ENCODE peak calls at places on chromosomes 2 and 18, in six cellular contexts. R, P, O, N, F and B are unnamed samples.

GRCh38 chr2:64204006-64204632 is 59.9 kb upstream of the PELI1 start:
- DNase-seq in R (no peak), N (no peak), O (peak; percentile 73), F (no peak), P (peak; percentile 63), B (no peak)

GRCh38 chr18:77061291-77061945 is 71.2 kb downstream of the MBP start:
- DNase-seq in P (no peak), N (no peak), R (no peak), O (no peak), F (no peak), B (no peak)

GRCh38 chr2:134372611-134373131 is 118.8 kb downstream of the MGAT5 start:
- DNase-seq in F (no peak), R (peak; percentile 60), O (peak; percentile 81), P (no peak), N (no peak), B (peak; percentile 95)

GRCh38 chr2:67899187-67899586 is 163.6 kb downstream of the C1D start:
- DNase-seq in P (no peak), F (no peak), R (no peak), O (no peak), N (no peak), B (no peak)

GRCh38 chr2:237691908-237692600 is 64.7 kb downstream of the LRRFIP1 start:
- DNase-seq in R (peak; percentile 96), O (peak; percentile 99), N (peak; percentile 95), F (peak; percentile 96), P (peak; percentile 98), B (peak; percentile 81)

GRCh38 chr18:26719909-26720308 is 145.6 kb downstream of the AQP4 start:
- DNase-seq in F (no peak), O (no peak), P (no peak), R (no peak), N (no peak), B (no peak)

GRCh38 chr2:27724191-27724590 is 47.3 kb upstream of the MRPL33 start:
- DNase-seq in F (no peak), N (peak; percentile 55), P (no peak), R (no peak), O (no peak), B (no peak)

GRCh38 chr2:130316596-130316995 is 26.1 kb upstream of the IMP4 start:
- DNase-seq in F (no peak), P (no peak), R (no peak), N (no peak), O (no peak), B (no peak)

GRCh38 chr2:176508984-176509383 is 239.7 kb downstream of the MTX2 start:
- DNase-seq in R (no peak), O (no peak), F (no peak), N (no peak), P (no peak), B (no peak)

GRCh38 chr2:205892141-205893064 is 193.6 kb downstream of the INO80D start:
- DNase-seq in P (peak; percentile 53), F (no peak), R (no peak), N (no peak), O (no peak), B (peak; percentile 55)

GRCh38 chr2:237962432-237963084 is 4.3 kb upstream of the UBE2F start:
- DNase-seq in P (no peak), N (no peak), R (no peak), F (no peak), O (peak; percentile 8), B (no peak)

GRCh38 chr2:121075006-121075545 is 209.9 kb downstream of the TFCP2L1 start:
- DNase-seq in P (no peak), R (peak; percentile 53), N (peak; percentile 65), F (peak; percentile 75), O (peak; percentile 81), B (peak; percentile 93)

GRCh38 chr2:25168256-25169072 is at the start of gene POMC:
- DNase-seq in F (no peak), N (no peak), R (no peak), P (no peak), O (peak; percentile 83), B (peak; percentile 20)

GRCh38 chr2:100886054-100886453 is 66.1 kb downstream of the NPAS2 start:
- DNase-seq in N (no peak), O (no peak), P (no peak), R (no peak), F (no peak), B (no peak)

GRCh38 chr2:100889286-100889685 is 69.3 kb downstream of the NPAS2 start:
- DNase-seq in N (no peak), R (no peak), F (peak; percentile 43), O (no peak), P (no peak), B (no peak)

GRCh38 chr2:100888602-100889001 is 68.7 kb downstream of the NPAS2 start:
- DNase-seq in O (no peak), F (no peak), N (no peak), R (no peak), P (no peak), B (no peak)

GRCh38 chr2:100887039-100887578 is 67.2 kb downstream of the NPAS2 start:
- DNase-seq in F (no peak), R (no peak), O (no peak), N (no peak), P (no peak), B (no peak)

DNA sequence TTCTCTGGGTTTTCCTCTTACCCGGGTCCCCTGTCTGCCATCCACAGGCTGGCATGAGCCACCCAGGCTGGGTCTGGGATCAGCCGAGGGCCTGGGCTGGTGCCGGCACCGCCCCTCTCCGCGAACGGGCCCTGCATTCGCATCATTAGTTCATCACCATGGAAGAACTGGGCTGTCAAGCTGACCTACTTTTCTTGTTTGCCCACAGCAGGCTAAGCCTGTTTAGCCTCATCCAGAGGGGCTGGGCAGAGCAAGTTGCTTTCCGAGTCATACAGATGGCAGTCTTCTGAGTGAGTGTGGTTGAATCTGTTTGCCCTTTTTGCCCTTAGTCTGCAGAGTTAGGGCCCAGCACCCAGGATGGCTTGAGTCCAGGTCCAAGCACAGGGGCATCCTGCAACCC is 67.8 kb downstream of the NPAS2 start:
- DNase-seq in F (no peak), O (no peak), N (no peak), P (no peak), R (no peak), B (no peak)
- H3K4me1 ChIP-seq in F (peaks cover 24% of the 10 kb centered on the region), O (peaks cover 3% of the 10 kb centered on the region), N (peaks cover 15% of the 10 kb centered on the region), P (peaks cover 9% of the 10 kb centered on the region), R (no peaks in the 10 kb centered on the region), B (no peaks in the 10 kb centered on the region)

DNA sequence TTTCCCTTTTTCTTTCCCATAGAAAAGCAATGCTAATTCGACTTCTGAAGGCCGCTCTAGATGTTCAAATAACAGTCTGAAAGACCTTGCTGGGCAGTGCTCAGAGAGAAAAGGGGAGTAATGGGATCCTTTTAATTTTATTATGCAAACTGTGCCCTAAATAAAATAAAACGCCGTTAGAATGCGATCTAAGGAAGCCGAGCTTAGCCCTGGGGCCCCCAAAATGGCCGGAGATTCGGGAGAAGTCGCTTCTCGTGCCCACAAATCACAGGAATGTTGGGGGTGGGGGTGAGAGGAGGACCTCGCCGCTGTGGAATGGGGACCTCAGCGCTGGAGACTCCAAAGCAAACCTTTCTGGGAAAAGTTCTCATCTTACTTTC is 8.4 kb upstream of the POU3F3 start:
- DNase-seq in N (no peak), F (no peak), R (no peak), O (no peak), P (no peak), B (no peak)
- H3K4me1 ChIP-seq in N (no peaks in the 10 kb centered on the region), F (no peaks in the 10 kb centered on the region), R (no peaks in the 10 kb centered on the region), O (no peaks in the 10 kb centered on the region), P (peaks cover 35% of the 10 kb centered on the region), B (no peaks in the 10 kb centered on the region)

DNA sequence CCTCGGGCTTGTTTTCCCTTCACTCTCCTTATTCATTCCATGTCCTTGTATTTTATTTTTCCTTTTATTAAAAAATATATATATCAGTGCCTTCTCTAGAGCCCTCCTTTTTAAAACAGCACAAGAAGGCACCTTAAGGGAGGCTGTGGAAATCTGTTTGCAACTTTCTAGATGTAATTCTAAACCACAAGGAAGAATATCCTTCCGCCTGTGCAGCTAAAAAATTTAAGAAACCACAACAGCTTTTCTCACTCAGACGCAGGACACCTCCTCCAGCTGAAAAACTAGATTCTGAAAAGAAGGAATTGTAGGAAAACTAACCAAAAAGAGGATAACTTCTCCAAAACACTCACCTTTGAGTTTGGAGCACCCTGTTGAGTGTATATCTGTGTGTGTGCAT is 142.2 kb downstream of the BCL11A start:
- DNase-seq in O (no peak), F (no peak), N (no peak), R (no peak), P (no peak), B (no peak)
- H3K4me1 ChIP-seq in O (no peaks in the 10 kb centered on the region), F (peaks cover 33% of the 10 kb centered on the region), N (no peaks in the 10 kb centered on the region), R (no peaks in the 10 kb centered on the region), P (peaks cover 6% of the 10 kb centered on the region), B (peaks cover 24% of the 10 kb centered on the region)

GRCh38 chr2:128318776-128319456 is at the start of gene HS6ST1:
- DNase-seq in O (peak; percentile 96), N (peak; percentile 84), F (peak; percentile 94), P (peak; percentile 88), R (peak; percentile 89), B (peak; percentile 78)
- H3K4me1 ChIP-seq in O (no peaks in the 10 kb centered on the region), N (peaks cover 41% of the 10 kb centered on the region), F (peaks cover 15% of the 10 kb centered on the region), P (peaks cover 55% of the 10 kb centered on the region), R (no peaks in the 10 kb centered on the region), B (peaks cover 8% of the 10 kb centered on the region)

GRCh38 chr2:197804758-197805597 is 585 bp downstream of the PLCL1 start:
- DNase-seq in O (peak; percentile 77), R (no peak), F (no peak), N (no peak), P (peak; percentile 45), B (no peak)
- H3K4me1 ChIP-seq in O (peaks cover 9% of the 10 kb centered on the region), R (no peaks in the 10 kb centered on the region), F (peaks cover 9% of the 10 kb centered on the region), N (peaks cover 10% of the 10 kb centered on the region), P (peaks cover 22% of the 10 kb centered on the region), B (no peaks in the 10 kb centered on the region)